ENCODE peak calls at places on chromosomes 2 and 18, in eight cellular contexts. M, N, I, Z, D, W, O and U are unnamed samples.

GRCh38 chr2:225274751-225275150 is 124.8 kb upstream of the NYAP2 start:
- DNase-seq in D (peak), W (peak), I (peak), N (peak), M (no peak), O (no peak), Z (no peak), U (peak)

GRCh38 chr2:218366621-218367414 is 10.2 kb downstream of the CATIP start:
- DNase-seq in O (no peak), D (no peak), W (no peak), M (no peak), N (no peak), Z (no peak), I (no peak), U (no peak)

GRCh38 chr18:35745814-35746213 is 164.3 kb downstream of the GALNT1 start:
- DNase-seq in W (no peak), O (no peak), Z (no peak), I (no peak), M (no peak), N (no peak), D (no peak), U (no peak)

GRCh38 chr2:178119181-178119922 is 7.1 kb downstream of the RBM45 start:
- DNase-seq in M (no peak), N (no peak), W (no peak), Z (no peak), O (no peak), I (no peak), D (no peak), U (no peak)

GRCh38 chr2:22375094-22375493 is 1009.9 kb upstream of the KLHL29 start:
- DNase-seq in O (peak), D (no peak), W (no peak), N (no peak), I (no peak), M (no peak), Z (no peak), U (no peak)

GRCh38 chr18:57807336-57808117 is 4.4 kb upstream of the ATP8B1 start:
- DNase-seq in M (no peak), O (no peak), I (peak), W (no peak), N (no peak), Z (no peak), D (peak), U (peak)

GRCh38 chr2:224151680-224152310 is 112.7 kb upstream of the SERPINE2 start:
- DNase-seq in W (no peak), M (no peak), O (peak), Z (no peak), N (no peak), D (no peak), I (no peak), U (no peak)

GRCh38 chr2:64143154-64144056 is 815 bp downstream of the PELI1 start:
- DNase-seq in N (peak), M (peak), Z (peak), O (peak), W (peak), D (peak), I (peak), U (peak)

GRCh38 chr2:106085441-106085911 is 108.6 kb downstream of the UXS1 start:
- DNase-seq in O (peak), W (no peak), I (peak), M (no peak), N (peak), Z (peak), D (peak), U (peak)

GRCh38 chr2:188976545-188977268 is 2.5 kb downstream of the COL3A1 start:
- DNase-seq in M (no peak), I (peak), Z (no peak), W (no peak), N (no peak), D (peak), O (no peak), U (peak)

GRCh38 chr2:12549641-12550040 is 167.1 kb upstream of the TRIB2 start:
- DNase-seq in I (peak), D (peak), Z (no peak), W (no peak), O (no peak), N (peak), M (no peak), U (peak)

GRCh38 chr2:236903978-236904377 is 181.7 kb upstream of the COPS8 start:
- DNase-seq in N (no peak), W (no peak), M (no peak), D (peak), I (no peak), O (no peak), Z (no peak), U (no peak)

GRCh38 chr2:132692816-132693215 is 22.8 kb upstream of the LYPD1 start:
- DNase-seq in D (no peak), Z (no peak), I (peak), W (no peak), O (no peak), N (no peak), M (no peak), U (no peak)

GRCh38 chr2:20457027-20457426 is 10.2 kb downstream of the RHOB start:
- DNase-seq in O (no peak), M (no peak), D (peak), W (no peak), N (no peak), Z (no peak), I (no peak), U (no peak)

GRCh38 chr2:206846854-206847834 is 81.7 kb downstream of the FASTKD2 start:
- DNase-seq in D (no peak), W (no peak), M (no peak), I (no peak), Z (no peak), O (no peak), N (no peak), U (no peak)

GRCh38 chr2:208033701-208034502 is 8.6 kb upstream of the PLEKHM3 start:
- DNase-seq in M (no peak), D (peak), N (peak), I (peak), O (peak), Z (peak), W (peak), U (peak)

GRCh38 chr2:21924640-21925285 is 801.0 kb downstream of the TDRD15 start:
- DNase-seq in W (no peak), I (no peak), Z (no peak), D (no peak), N (no peak), O (no peak), M (no peak), U (no peak)

GRCh38 chr2:62501059-62501458 is 4.9 kb downstream of the TMEM17 start:
- DNase-seq in W (no peak), D (no peak), Z (no peak), I (no peak), N (no peak), O (no peak), M (no peak), U (no peak)

GRCh38 chr2:218865396-218865795 is 5.8 kb downstream of the WNT6 start:
- DNase-seq in M (no peak), W (no peak), O (no peak), I (no peak), N (no peak), Z (no peak), D (no peak), U (no peak)

GRCh38 chr2:38505779-38506178 is 96.9 kb downstream of the HNRNPLL start:
- DNase-seq in W (no peak), D (peak), O (no peak), N (peak), Z (no peak), I (peak), M (no peak), U (peak)

GRCh38 chr2:233852056-233852455 is 2.3 kb downstream of the HJURP start:
- DNase-seq in O (no peak), D (peak), I (no peak), N (no peak), W (no peak), M (no peak), Z (no peak), U (no peak)

GRCh38 chr2:66872926-66873714 is 438.2 kb downstream of the MEIS1 start:
- DNase-seq in N (no peak), I (peak), Z (no peak), M (no peak), D (no peak), W (peak), O (no peak), U (no peak)

GRCh38 chr2:3454802-3455201 is 64.5 kb downstream of the ADI1 start:
- DNase-seq in M (no peak), O (no peak), Z (peak), D (no peak), N (no peak), I (no peak), W (no peak), U (no peak)

GRCh38 chr18:31148580-31148979 is 14.1 kb downstream of the DSC1 start:
- DNase-seq in O (no peak), Z (no peak), W (no peak), N (no peak), I (no peak), D (no peak), M (no peak), U (no peak)

GRCh38 chr2:236103981-236104380 is 64.2 kb downstream of the GBX2 start:
- DNase-seq in I (no peak), W (no peak), M (no peak), N (no peak), O (no peak), Z (no peak), D (no peak), U (no peak)

GRCh38 chr2:203870481-203870880 is 2.9 kb downstream of the CTLA4 start:
- DNase-seq in N (no peak), D (no peak), W (no peak), O (no peak), M (no peak), I (no peak), Z (no peak), U (no peak)